ENCODE peak calls at places on chromosome 14, in ten cellular contexts. Z is ELR; S is fibroblast of mammary gland; K is NCI-H2081; R is left ventricle myocardium superior; T is SW 1271; L is activated naive CD4-positive, alpha-beta T cell; H is CD4-positive, alpha-beta T cell; P is HCT116; Y is stimulated activated naive CD8-positive, alpha-beta T cell treated with anti-CD3 and anti-CD28 coated beads, Interleukin-15, amount 100 ng/mL, for 72 hours. E is an unnamed sample.

GRCh38 chr14:64628940-64629403 is 75.3 kb upstream of the PLEKHG3 start:
- DNase-seq in Z (peak; percentile 91), S (peak; percentile 88), K (no peak), R (no peak), T (no peak), L (no peak), H (no peak), P (no peak), Y (no peak), E (no peak)

GRCh38 chr14:83170165-83170564 is 1636.5 kb upstream of the SEL1L start:
- DNase-seq in Z (peak; percentile 3), S (no peak), K (no peak), R (no peak), T (no peak), L (no peak), H (no peak), P (no peak), Y (no peak), E (no peak)

GRCh38 chr14:71751264-71751663 is 181.0 kb upstream of the RGS6 start:
- DNase-seq in Z (peak; percentile 51), S (no peak), K (no peak), R (no peak), T (no peak), L (no peak), H (no peak), P (no peak), Y (no peak), E (no peak)

GRCh38 chr14:105866841-105867321 is 340.5 kb downstream of the TMEM121 start:
- DNase-seq in Z (no peak), S (no peak), K (no peak), R (peak; percentile 8), T (no peak), L (no peak), H (peak; percentile 21), P (no peak), Y (peak; percentile 1), E (no peak)

GRCh38 chr14:50620341-50620740 is 47.8 kb downstream of the SAV1 start:
- DNase-seq in Z (peak; percentile 55), S (peak; percentile 40), K (no peak), R (no peak), T (no peak), L (no peak), H (no peak), P (no peak), Y (no peak), E (no peak)

GRCh38 chr14:28102814-28103213 is 663.8 kb upstream of the FOXG1 start:
- DNase-seq in Z (peak; percentile 68), S (peak; percentile 39), K (no peak), R (no peak), T (no peak), L (no peak), H (no peak), P (no peak), Y (no peak), E (no peak)

GRCh38 chr14:24816011-24816928 is 182.3 kb upstream of the GZMB start:
- DNase-seq in Z (no peak), S (peak; percentile 34), K (no peak), R (no peak), T (no peak), L (no peak), H (no peak), P (no peak), Y (no peak), E (no peak)

GRCh38 chr14:64928239-64929002 is 14.1 kb downstream of the GPX2 start:
- DNase-seq in Z (no peak), S (no peak), K (no peak), R (no peak), T (no peak), L (no peak), H (no peak), P (no peak), Y (no peak), E (no peak)

GRCh38 chr14:104970231-104971068 is 7.7 kb downstream of the AHNAK2 start:
- DNase-seq in Z (peak; percentile 92), S (peak; percentile 96), K (no peak), R (peak; percentile 61), T (peak; percentile 50), L (no peak), H (no peak), P (peak; percentile 56), Y (no peak), E (no peak)

GRCh38 chr14:104892517-104893434 is 27.7 kb downstream of the CEP170B start:
- DNase-seq in Z (no peak), S (no peak), K (no peak), R (peak; percentile 25), T (no peak), L (no peak), H (no peak), P (no peak), Y (peak; percentile 10), E (no peak)

GRCh38 chr14:99055019-99055418 is 217.0 kb downstream of the BCL11B start:
- DNase-seq in Z (no peak), S (no peak), K (no peak), R (no peak), T (no peak), L (no peak), H (no peak), P (no peak), Y (no peak), E (no peak)

E was measured in memory B cell.